ENCODE peak calls at places on chromosomes 1 and 21, in five cellular contexts. D is mammary epithelial cell, I is NB4, U is heart right ventricle, H is kidney epithelial cell. V is an unnamed sample.

GRCh38 chr1:218347316-218347712 is 2.2 kb downstream of the TGFB2 start:
- DNase-seq in H (no peak), I (peak), U (no peak), D (peak), V (no peak)

GRCh38 chr1:3610165-3610822 is 1.0 kb downstream of the MEGF6 start:
- DNase-seq in I (peak), H (no peak), D (no peak), U (no peak), V (no peak)

GRCh38 chr1:36987276-36987675 is 47.0 kb downstream of the GRIK3 start:
- DNase-seq in D (no peak), U (no peak), I (no peak), H (no peak), V (no peak)

GRCh38 chr1:211920141-211920572 is 89.6 kb upstream of the LPGAT1 start:
- DNase-seq in D (no peak), I (no peak), U (peak), H (no peak), V (no peak)

GRCh38 chr1:115874929-115875328 is 34.0 kb upstream of the NHLH2 start:
- DNase-seq in U (no peak), D (peak), I (peak), H (no peak), V (peak)

GRCh38 chr1:2643414-2644077 is 10.7 kb upstream of the MMEL1 start:
- DNase-seq in D (no peak), H (no peak), I (no peak), U (no peak), V (no peak)

GRCh38 chr1:210907406-210907805 is 226.5 kb downstream of the KCNH1 start:
- DNase-seq in H (no peak), I (no peak), D (no peak), U (no peak), V (no peak)

GRCh38 chr1:11364170-11364569 is 91.2 kb downstream of the UBIAD1 start:
- DNase-seq in U (no peak), D (no peak), I (peak), H (no peak), V (no peak)

GRCh38 chr1:196180847-196181593 is 427.2 kb downstream of the KCNT2 start:
- DNase-seq in I (peak), D (peak), H (peak), U (no peak), V (peak)

GRCh38 chr1:215056584-215056983 is 26.0 kb upstream of the KCNK2 start:
- DNase-seq in H (no peak), I (no peak), D (peak), U (no peak), V (no peak)

GRCh38 chr21:43189936-43190335 is 21.1 kb downstream of the CRYAA start:
- DNase-seq in I (no peak), H (no peak), U (no peak), D (no peak), V (no peak)

GRCh38 chr1:165409957-165410356 is 35.0 kb downstream of the RXRG start:
- DNase-seq in D (no peak), U (no peak), I (no peak), H (no peak), V (no peak)

GRCh38 chr1:168112673-168113305 is 23.9 kb downstream of the GPR161 start:
- DNase-seq in H (peak), U (peak), D (peak), I (peak), V (peak)

GRCh38 chr1:102531031-102531430 is 534.3 kb upstream of the OLFM3 start:
- DNase-seq in U (no peak), I (no peak), H (no peak), D (no peak), V (no peak)

GRCh38 chr1:24932284-24932683 is 2.2 kb upstream of the RUNX3 start:
- DNase-seq in D (no peak), H (no peak), U (peak), I (peak), V (no peak)

GRCh38 chr1:207981976-207982375 is 71.1 kb upstream of the CD34 start:
- DNase-seq in H (no peak), D (no peak), I (peak), U (no peak), V (no peak)

GRCh38 chr1:210938416-210938925 is 195.5 kb downstream of the KCNH1 start:
- DNase-seq in I (no peak), H (no peak), D (no peak), U (no peak), V (no peak)

GRCh38 chr1:45010855-45011811 is at the start of gene HECTD3:
- DNase-seq in H (no peak), D (peak), I (peak), U (peak), V (peak)

GRCh38 chr1:212557739-212558664 is 50.6 kb upstream of the ATF3 start:
- DNase-seq in U (peak), D (peak), I (peak), H (no peak), V (no peak)

GRCh38 chr1:105005594-105006195 is 1256.0 kb downstream of the AMY1C start:
- DNase-seq in H (no peak), U (no peak), D (no peak), I (no peak), V (no peak)

GRCh38 chr1:26020390-26020789 is 1.2 kb upstream of the EXTL1 start:
- DNase-seq in I (no peak), U (no peak), D (peak), H (no peak), V (no peak)

GRCh38 chr1:163875927-163876320 is 554.2 kb downstream of the NUF2 start:
- DNase-seq in D (no peak), U (no peak), I (no peak), H (no peak), V (no peak)

GRCh38 chr1:46285730-46286477 is 17.5 kb downstream of the LRRC41 start:
- DNase-seq in I (peak), H (no peak), D (no peak), U (no peak), V (no peak)

GRCh38 chr1:185670187-185670627 is 64.0 kb upstream of the HMCN1 start:
- DNase-seq in I (peak), U (no peak), H (no peak), D (peak), V (no peak)

GRCh38 chr1:21491483-21492170 is 17.6 kb upstream of the ALPL start:
- DNase-seq in U (no peak), H (no peak), I (peak), D (no peak), V (no peak)

GRCh38 chr1:177256153-177256814 is 85.5 kb downstream of the BRINP2 start:
- DNase-seq in D (peak), H (peak), I (peak), U (peak), V (peak)

GRCh38 chr21:41819236-41819855 is 52.5 kb upstream of the RIPK4 start:
- DNase-seq in I (no peak), U (no peak), D (no peak), H (no peak), V (no peak)

GRCh38 chr21:41622831-41623548 is 115.0 kb upstream of the TMPRSS2 start:
- DNase-seq in I (no peak), H (no peak), D (no peak), U (no peak), V (no peak)

GRCh38 chr1:245234217-245235120 is 79.7 kb downstream of the KIF26B start:
- DNase-seq in U (no peak), I (peak), H (no peak), D (no peak), V (no peak)

GRCh38 chr21:17613242-17613676 is 558 bp upstream of the BTG3 start:
- DNase-seq in H (no peak), U (peak), I (no peak), D (no peak), V (no peak)

GRCh38 chr1:85624361-85624760 is 43.8 kb downstream of the CCN1 start:
- DNase-seq in I (no peak), U (no peak), H (no peak), D (no peak), V (no peak)

GRCh38 chr1:26156285-26157038 is 2.4 kb upstream of the FAM110D start:
- DNase-seq in I (no peak), D (no peak), U (peak), H (no peak), V (no peak)

GRCh38 chr1:53069663-53070327 is 7.8 kb downstream of the PODN start:
- DNase-seq in H (no peak), U (no peak), I (no peak), D (no peak), V (no peak)

GRCh38 chr1:119320100-119320499 is 48.5 kb upstream of the HAO2 start:
- DNase-seq in D (no peak), H (no peak), U (no peak), I (no peak), V (no peak)

GRCh38 chr1:119326251-119326650 is 42.3 kb upstream of the HAO2 start:
- DNase-seq in D (no peak), U (no peak), H (no peak), I (no peak), V (no peak)

GRCh38 chr1:119321661-119322419 is 46.7 kb upstream of the HAO2 start:
- DNase-seq in H (no peak), D (no peak), I (no peak), U (no peak), V (no peak)

GRCh38 chr1:119324198-119324597 is 44.4 kb upstream of the HAO2 start:
- DNase-seq in H (no peak), I (no peak), U (no peak), D (no peak), V (no peak)

GRCh38 chr1:119323216-119323982 is 45.2 kb upstream of the HAO2 start:
- DNase-seq in I (peak), H (no peak), U (no peak), D (no peak), V (no peak)
- TF ChIP-seq CTCF in I (no peak), H (no peak), U (no peak), D (no peak), V (no peak)

GRCh38 chr1:6597777-6598131 is 4.9 kb downstream of the KLHL21 start:
- DNase-seq in D (no peak), I (no peak), H (no peak), U (no peak), V (no peak)
- H3K4me3 ChIP-seq in D (no peak), I (no peak), H (no peak), U (no peak), V (no peak)

DNA sequence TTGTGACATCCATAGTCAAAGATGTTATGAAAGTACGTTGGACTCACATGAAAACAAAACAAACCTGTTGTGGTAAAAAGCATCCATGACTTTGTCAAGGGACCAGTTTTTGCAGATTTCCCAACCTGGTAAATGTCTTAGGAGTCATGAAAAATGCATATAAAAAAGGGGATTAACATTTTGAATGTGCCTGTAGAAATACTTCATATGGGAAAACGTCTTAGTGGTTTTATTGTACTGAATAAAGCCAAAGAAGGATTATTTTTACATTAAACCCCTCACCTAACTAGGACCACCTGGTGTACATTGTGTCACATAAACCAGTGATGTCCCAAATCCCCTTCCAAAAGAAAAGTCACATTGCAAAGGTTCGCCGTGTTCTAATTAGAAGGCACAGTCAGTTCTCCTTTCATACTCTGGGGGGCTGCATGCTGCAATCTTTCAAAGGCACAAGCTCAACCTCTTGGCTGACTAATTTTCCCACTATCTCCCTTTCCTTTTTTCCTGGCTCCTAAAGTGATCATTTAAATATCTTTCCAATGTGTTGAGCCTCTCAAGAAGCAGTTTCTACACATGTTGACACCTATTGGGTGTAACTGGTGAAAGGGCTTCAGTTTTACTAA is 119.8 kb upstream of the SPAG17 start:
- DNase-seq in D (no peak), I (peak), U (no peak), H (no peak), V (no peak)
- TF ChIP-seq CTCF in D (peak), I (peak), U (peak), H (peak), V (peak)

GRCh38 chr1:167090289-167090942 is at the start of gene GPA33:
- DNase-seq in D (no peak), I (peak), H (no peak), U (no peak), V (no peak)
- H3K4me3 ChIP-seq in D (no peak), I (no peak), H (no peak), U (no peak), V (no peak)

GRCh38 chr1:88029899-88030298 is 654.2 kb upstream of the PKN2 start:
- DNase-seq in H (no peak), U (no peak), D (no peak), I (no peak), V (no peak)

DNA sequence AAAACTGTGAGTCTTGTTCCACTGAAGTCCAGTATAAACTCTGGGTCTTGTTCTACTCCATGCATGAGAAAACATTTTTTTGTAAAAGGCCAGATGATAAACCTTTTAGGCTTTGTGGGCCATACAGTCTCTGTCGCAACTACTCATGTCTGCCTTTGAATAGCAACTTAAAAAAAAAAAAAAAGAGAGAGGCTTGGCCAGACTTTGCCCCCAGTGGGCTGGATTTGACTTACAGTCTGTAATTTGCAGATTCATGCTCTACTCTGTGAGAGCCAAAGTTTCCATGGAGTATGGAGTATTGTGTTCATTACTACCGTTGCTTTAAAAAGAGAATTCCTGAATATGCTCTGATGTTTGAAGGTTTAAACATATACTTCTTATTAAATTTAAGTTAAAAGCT is 654.9 kb upstream of the PKN2 start:
- DNase-seq in U (no peak), H (no peak), D (no peak), I (peak), V (no peak)
- TF ChIP-seq CTCF in U (no peak), H (no peak), D (no peak), I (no peak), V (no peak)

V was measured in HFF-Myc.